ENCODE peak calls at places on chromosomes 7 and 10, in four cellular contexts. U is naive thymus-derived CD4-positive, alpha-beta T cell; K is stomach; J is Peyer's patch. W is an unnamed sample. For H3K27me3, the result is how much of the 10 kb centered on the place peaks cover.

GRCh38 chr7:159114981-159115380 is 29.7 kb downstream of the VIPR2 start:
- DNase-seq in U (no peak), K (no peak), J (no peak), W (no peak)

GRCh38 chr10:24427678-24428409 is 218.9 kb downstream of the KIAA1217 start:
- DNase-seq in U (no peak), K (peak), J (no peak), W (no peak)

GRCh38 chr10:33939892-33940291 is 605.4 kb upstream of the NRP1 start:
- DNase-seq in U (no peak), K (no peak), J (no peak), W (no peak)

GRCh38 chr7:74480861-74481417 is 27.2 kb downstream of the GTF2IRD1 start:
- DNase-seq in U (no peak), K (peak), J (no peak), W (no peak)

GRCh38 chr7:150335774-150336112 is 5.7 kb downstream of the RARRES2 start:
- DNase-seq in U (no peak), K (no peak), J (no peak), W (no peak)

GRCh38 chr7:28922618-28923331 is 35.4 kb downstream of the TRIL start:
- DNase-seq in U (peak), K (peak), J (peak), W (peak)

GRCh38 chr10:109426987-109427386 is 496.3 kb downstream of the XPNPEP1 start:
- DNase-seq in U (no peak), K (no peak), J (no peak), W (no peak)

GRCh38 chr7:30406664-30407425 is 71.7 kb downstream of the NOD1 start:
- DNase-seq in U (no peak), K (no peak), J (no peak), W (no peak)

GRCh38 chr10:125020871-125021270 is 78.9 kb downstream of the ZRANB1 start:
- DNase-seq in U (no peak), K (no peak), J (no peak), W (no peak)

GRCh38 chr10:3152566-3152935 is 20.0 kb downstream of the PITRM1 start:
- DNase-seq in U (no peak), K (no peak), J (no peak), W (no peak)

GRCh38 chr10:75108684-75109458 is 2.6 kb upstream of the SAMD8 start:
- DNase-seq in U (no peak), K (no peak), J (peak), W (peak)

GRCh38 chr10:22253578-22253882 is 35.7 kb upstream of the EBLN1 start:
- DNase-seq in U (peak), K (no peak), J (peak), W (no peak)

GRCh38 chr10:3500408-3500856 is 284.6 kb downstream of the KLF6 start:
- DNase-seq in U (no peak), K (no peak), J (no peak), W (no peak)

GRCh38 chr10:33335550-33335799 is 1.0 kb upstream of the NRP1 start:
- DNase-seq in U (no peak), K (no peak), J (no peak), W (peak)

GRCh38 chr10:6053303-6053702 is 8.9 kb downstream of the IL2RA start:
- DNase-seq in U (no peak), K (no peak), J (peak), W (no peak)

GRCh38 chr10:6050801-6051445 is 11.2 kb downstream of the IL2RA start:
- DNase-seq in U (peak), K (peak), J (peak), W (no peak)

GRCh38 chr10:6053816-6054581 is 8.2 kb downstream of the IL2RA start:
- DNase-seq in U (no peak), K (peak), J (peak), W (no peak)

GRCh38 chr10:6054884-6055283 is 7.3 kb downstream of the IL2RA start:
- DNase-seq in U (no peak), K (peak), J (peak), W (no peak)

GRCh38 chr10:6052247-6053221 is 9.6 kb downstream of the IL2RA start:
- DNase-seq in U (no peak), K (peak), J (peak), W (no peak)
- H3K4me3 ChIP-seq in U (peak), K (no peak), J (no peak), W (no peak)

GRCh38 chr10:113549856-113550255 is 3.0 kb upstream of the HABP2 start:
- DNase-seq in U (no peak), K (no peak), J (no peak), W (no peak)
- H3K27me3 ChIP-seq in U (under half), K (under half), J (under half), W (under half)

DNA sequence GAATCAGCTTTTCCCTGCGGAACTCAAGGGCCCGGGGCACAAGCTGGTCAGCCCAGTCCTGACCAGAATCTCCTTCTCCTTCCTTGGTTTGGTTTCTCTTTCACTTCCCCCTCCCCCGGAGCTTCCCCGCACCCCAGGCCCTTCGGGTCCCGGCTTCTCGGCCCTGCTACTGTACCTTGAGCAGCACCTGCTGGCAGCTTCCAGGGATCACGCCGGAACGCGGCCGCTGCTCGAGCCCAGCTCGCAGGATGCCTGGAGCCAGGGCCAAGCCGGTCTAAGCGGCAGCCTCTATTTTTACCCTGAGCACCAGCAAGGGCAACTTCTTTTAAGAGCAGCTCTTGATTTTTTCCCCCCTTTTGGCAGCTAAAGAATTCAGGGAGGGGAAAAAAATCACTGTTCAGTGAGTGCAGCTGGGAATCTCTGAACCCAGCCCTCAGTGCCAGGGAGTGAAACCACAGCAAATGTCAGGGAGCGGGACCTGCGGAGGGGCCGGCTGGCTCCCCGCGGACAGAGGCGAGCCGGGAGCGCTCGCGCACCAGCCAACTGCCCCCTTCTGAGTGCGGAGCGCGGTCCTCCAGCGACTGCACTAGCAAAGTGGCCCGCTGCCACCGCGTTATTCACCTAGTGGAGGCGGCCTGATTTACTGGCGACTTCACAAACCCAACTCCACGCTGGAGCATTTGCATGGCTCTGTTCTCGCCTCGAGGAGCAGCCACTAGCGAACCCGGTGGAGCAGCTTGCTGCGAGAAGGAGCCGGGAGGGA is 2.4 kb upstream of the INHBA start:
- DNase-seq in U (peak), K (peak), J (peak), W (peak)
- H3K4me3 ChIP-seq in U (peak), K (peak), J (peak), W (peak)

GRCh38 chr7:76222839-76223238 is 21.1 kb downstream of the SRRM3 start:
- DNase-seq in U (no peak), K (no peak), J (no peak), W (no peak)
- H3K27me3 ChIP-seq in U (under half), K (under half), J (under half), W (under half)

GRCh38 chr10:133537551-133538545 is 10.7 kb downstream of the CYP2E1 start:
- DNase-seq in U (no peak), K (no peak), J (no peak), W (no peak)
- H3K4me3 ChIP-seq in U (no peak), K (no peak), J (no peak), W (no peak)

GRCh38 chr7:128908750-128909385 is 1.6 kb downstream of the KCP start:
- DNase-seq in U (no peak), K (no peak), J (no peak), W (no peak)
- H3K27me3 ChIP-seq in U (under half), K (under half), J (under half), W (under half)

DNA sequence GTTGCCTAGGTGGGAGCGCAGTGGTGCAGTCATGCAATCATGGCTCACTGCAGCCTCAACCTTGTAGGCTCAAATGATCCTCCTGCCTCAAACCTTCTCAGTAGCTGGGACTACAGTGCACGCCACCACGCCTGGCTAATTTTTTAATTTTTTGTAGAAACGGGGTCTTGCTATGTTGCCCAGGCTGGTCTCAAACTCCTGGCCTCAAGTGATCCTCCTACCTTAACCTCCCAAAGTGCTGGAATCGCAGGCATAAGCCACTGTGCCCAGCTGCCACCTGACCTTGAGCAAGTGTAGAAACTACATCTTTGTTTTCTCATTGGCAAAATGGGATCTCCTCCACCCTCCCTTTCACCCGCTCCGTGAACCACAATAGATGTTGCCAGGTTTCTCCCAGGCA is 15.0 kb upstream of the MYH16 start:
- DNase-seq in U (no peak), K (no peak), J (no peak), W (no peak)
- H3K4me3 ChIP-seq in U (no peak), K (no peak), J (no peak), W (no peak)

GRCh38 chr7:21766218-21766617 is 179.5 kb downstream of the CDCA7L start:
- DNase-seq in U (no peak), K (no peak), J (no peak), W (no peak)
- H3K27me3 ChIP-seq in U (under half), K (under half), J (under half), W (under half)